ENCODE peak calls at places on chromosome 22, in seven cellular contexts. One of them, this sample, is unnamed.

GRCh38 chr22:38199826-38200559 is 1.8 kb upstream of the MAFF start:
- DNase-seq in trophoblast cell: no peak
- DNase-seq in H1: no peak
- DNase-seq in mesenchymal stem cell: no peak
- DNase-seq in H9: no peak
- DNase-seq in neuronal stem cell: no peak
- DNase-seq in IMR-90: no peak
- DNase-seq in this sample: no peak

GRCh38 chr22:37569921-37570660 is 9.8 kb downstream of the LGALS2 start:
- DNase-seq in H1: no peak
- DNase-seq in IMR-90: no peak
- DNase-seq in neuronal stem cell: no peak
- DNase-seq in mesenchymal stem cell: no peak
- DNase-seq in H9: peak
- DNase-seq in trophoblast cell: no peak
- DNase-seq in this sample: peak

GRCh38 chr22:48703265-48703941 is 1124.3 kb downstream of the BRD1 start:
- DNase-seq in trophoblast cell: no peak
- DNase-seq in neuronal stem cell: no peak
- DNase-seq in mesenchymal stem cell: no peak
- DNase-seq in IMR-90: no peak
- DNase-seq in H9: no peak
- DNase-seq in H1: no peak
- DNase-seq in this sample: no peak

GRCh38 chr22:23227380-23227779 is 47.1 kb downstream of the BCR start:
- DNase-seq in IMR-90: no peak
- DNase-seq in H1: no peak
- DNase-seq in trophoblast cell: no peak
- DNase-seq in neuronal stem cell: no peak
- DNase-seq in H9: no peak
- DNase-seq in mesenchymal stem cell: no peak
- DNase-seq in this sample: no peak

GRCh38 chr22:39300198-39300830 is 19.1 kb downstream of the RPL3 start:
- DNase-seq in H1: no peak
- DNase-seq in IMR-90: no peak
- DNase-seq in neuronal stem cell: no peak
- DNase-seq in trophoblast cell: peak
- DNase-seq in H9: no peak
- DNase-seq in mesenchymal stem cell: peak
- DNase-seq in this sample: peak

GRCh38 chr22:16601437-16602223 is 9.0 kb upstream of the CCT8L2 start:
- DNase-seq in H1: no peak
- DNase-seq in IMR-90: no peak
- DNase-seq in mesenchymal stem cell: no peak
- DNase-seq in trophoblast cell: peak
- DNase-seq in neuronal stem cell: no peak
- DNase-seq in H9: no peak
- DNase-seq in this sample: no peak

GRCh38 chr22:31806751-31807150 is 52.9 kb downstream of the DEPDC5 start:
- DNase-seq in neuronal stem cell: no peak
- DNase-seq in H1: no peak
- DNase-seq in IMR-90: no peak
- DNase-seq in H9: no peak
- DNase-seq in mesenchymal stem cell: no peak
- DNase-seq in trophoblast cell: peak
- DNase-seq in this sample: no peak

GRCh38 chr22:19760652-19761002 is at the start of gene TBX1:
- DNase-seq in H9: no peak
- DNase-seq in IMR-90: no peak
- DNase-seq in neuronal stem cell: no peak
- DNase-seq in H1: no peak
- DNase-seq in mesenchymal stem cell: no peak
- DNase-seq in trophoblast cell: no peak
- DNase-seq in this sample: no peak

GRCh38 chr22:35564975-35565867 is 24.6 kb downstream of the RASD2 start:
- DNase-seq in H1: no peak
- DNase-seq in IMR-90: peak
- DNase-seq in neuronal stem cell: no peak
- DNase-seq in trophoblast cell: no peak
- DNase-seq in mesenchymal stem cell: no peak
- DNase-seq in H9: no peak
- DNase-seq in this sample: no peak

GRCh38 chr22:37538590-37539357 is 19.6 kb upstream of the CARD10 start:
- DNase-seq in IMR-90: peak
- DNase-seq in trophoblast cell: peak
- DNase-seq in H9: peak
- DNase-seq in mesenchymal stem cell: peak
- DNase-seq in neuronal stem cell: peak
- DNase-seq in H1: peak
- DNase-seq in this sample: peak

GRCh38 chr22:47621253-47621652 is 858.8 kb downstream of the TBC1D22A start:
- DNase-seq in IMR-90: no peak
- DNase-seq in H9: no peak
- DNase-seq in H1: no peak
- DNase-seq in trophoblast cell: no peak
- DNase-seq in neuronal stem cell: no peak
- DNase-seq in mesenchymal stem cell: no peak
- DNase-seq in this sample: no peak

GRCh38 chr22:41178425-41178975 is 26.6 kb upstream of the L3MBTL2 start:
- DNase-seq in IMR-90: no peak
- DNase-seq in trophoblast cell: no peak
- DNase-seq in neuronal stem cell: no peak
- DNase-seq in mesenchymal stem cell: no peak
- DNase-seq in H1: no peak
- DNase-seq in H9: no peak
- DNase-seq in this sample: no peak

GRCh38 chr22:35543702-35544101 is 3.1 kb downstream of the RASD2 start:
- DNase-seq in H1: no peak
- DNase-seq in mesenchymal stem cell: no peak
- DNase-seq in IMR-90: no peak
- DNase-seq in trophoblast cell: no peak
- DNase-seq in H9: no peak
- DNase-seq in neuronal stem cell: no peak
- DNase-seq in this sample: no peak

GRCh38 chr22:19628038-19628776 is 86.1 kb upstream of the SEPTIN5 start:
- DNase-seq in H9: no peak
- DNase-seq in IMR-90: no peak
- DNase-seq in mesenchymal stem cell: no peak
- DNase-seq in H1: no peak
- DNase-seq in neuronal stem cell: no peak
- DNase-seq in trophoblast cell: no peak
- DNase-seq in this sample: no peak

GRCh38 chr22:17368727-17369552 is at the start of gene CECR2:
- DNase-seq in neuronal stem cell: peak
- DNase-seq in H9: peak
- DNase-seq in mesenchymal stem cell: peak
- DNase-seq in IMR-90: no peak
- DNase-seq in trophoblast cell: no peak
- DNase-seq in H1: peak
- DNase-seq in this sample: peak

GRCh38 chr22:19902245-19902699 is 39.3 kb upstream of the COMT start:
- DNase-seq in H1: no peak
- DNase-seq in neuronal stem cell: no peak
- DNase-seq in IMR-90: no peak
- DNase-seq in trophoblast cell: no peak
- DNase-seq in H9: peak
- DNase-seq in mesenchymal stem cell: no peak
- DNase-seq in this sample: no peak

GRCh38 chr22:49103314-49104052 is 724.2 kb downstream of the BRD1 start:
- DNase-seq in H1: no peak
- DNase-seq in IMR-90: no peak
- DNase-seq in trophoblast cell: no peak
- DNase-seq in neuronal stem cell: no peak
- DNase-seq in H9: no peak
- DNase-seq in mesenchymal stem cell: no peak
- DNase-seq in this sample: peak

GRCh38 chr22:50119768-50120251 is 30.0 kb downstream of the MOV10L1 start:
- DNase-seq in mesenchymal stem cell: peak
- DNase-seq in neuronal stem cell: no peak
- DNase-seq in trophoblast cell: no peak
- DNase-seq in IMR-90: peak
- DNase-seq in H9: no peak
- DNase-seq in H1: no peak
- DNase-seq in this sample: no peak

GRCh38 chr22:32836286-32836859 is 34.9 kb downstream of the TIMP3 start:
- DNase-seq in H9: no peak
- DNase-seq in neuronal stem cell: no peak
- DNase-seq in trophoblast cell: no peak
- DNase-seq in H1: no peak
- DNase-seq in IMR-90: peak
- DNase-seq in mesenchymal stem cell: no peak
- DNase-seq in this sample: peak

GRCh38 chr22:41127447-41127846 is 35.1 kb downstream of the EP300 start:
- DNase-seq in trophoblast cell: no peak
- DNase-seq in H9: no peak
- DNase-seq in mesenchymal stem cell: no peak
- DNase-seq in H1: no peak
- DNase-seq in neuronal stem cell: no peak
- DNase-seq in IMR-90: no peak
- DNase-seq in this sample: no peak

GRCh38 chr22:22855617-22856308 is 31.9 kb upstream of the IGLL5 start:
- DNase-seq in IMR-90: no peak
- DNase-seq in trophoblast cell: peak
- DNase-seq in H1: no peak
- DNase-seq in H9: peak
- DNase-seq in neuronal stem cell: no peak
- DNase-seq in mesenchymal stem cell: no peak
- DNase-seq in this sample: peak

GRCh38 chr22:46054091-46054877 is 77.3 kb upstream of the WNT7B start:
- DNase-seq in IMR-90: peak
- DNase-seq in H9: no peak
- DNase-seq in mesenchymal stem cell: no peak
- DNase-seq in neuronal stem cell: no peak
- DNase-seq in trophoblast cell: no peak
- DNase-seq in H1: no peak
- DNase-seq in this sample: no peak
- H2BK120ac ChIP-seq in IMR-90: peak
- H2BK120ac ChIP-seq in H9: no peak
- H2BK120ac ChIP-seq in mesenchymal stem cell: no peak
- H2BK120ac ChIP-seq in neuronal stem cell: no peak
- H2BK120ac ChIP-seq in trophoblast cell: no peak
- H2BK120ac ChIP-seq in H1: no peak
- H2BK120ac ChIP-seq in this sample: no peak

GRCh38 chr22:45855961-45856360 is 121.0 kb downstream of the WNT7B start:
- DNase-seq in neuronal stem cell: no peak
- DNase-seq in mesenchymal stem cell: no peak
- DNase-seq in IMR-90: no peak
- DNase-seq in H1: no peak
- DNase-seq in H9: no peak
- DNase-seq in trophoblast cell: no peak
- DNase-seq in this sample: no peak
- H2AK5ac ChIP-seq in neuronal stem cell: no peak
- H2AK5ac ChIP-seq in mesenchymal stem cell: no peak
- H2AK5ac ChIP-seq in IMR-90: no peak
- H2AK5ac ChIP-seq in H1: no peak
- H2AK5ac ChIP-seq in H9: no peak
- H2AK5ac ChIP-seq in trophoblast cell: no peak
- H2AK5ac ChIP-seq in this sample: no peak

GRCh38 chr22:29339381-29340235 is 24.1 kb upstream of the RASL10A start:
- DNase-seq in mesenchymal stem cell: no peak
- DNase-seq in IMR-90: no peak
- DNase-seq in neuronal stem cell: no peak
- DNase-seq in H9: no peak
- DNase-seq in H1: no peak
- DNase-seq in trophoblast cell: no peak
- DNase-seq in this sample: no peak
- H3K18ac ChIP-seq in mesenchymal stem cell: no peak
- H3K18ac ChIP-seq in IMR-90: no peak
- H3K18ac ChIP-seq in neuronal stem cell: no peak
- H3K18ac ChIP-seq in H9: no peak
- H3K18ac ChIP-seq in H1: no peak
- H3K18ac ChIP-seq in trophoblast cell: no peak
- H3K18ac ChIP-seq in this sample: no peak

DNA sequence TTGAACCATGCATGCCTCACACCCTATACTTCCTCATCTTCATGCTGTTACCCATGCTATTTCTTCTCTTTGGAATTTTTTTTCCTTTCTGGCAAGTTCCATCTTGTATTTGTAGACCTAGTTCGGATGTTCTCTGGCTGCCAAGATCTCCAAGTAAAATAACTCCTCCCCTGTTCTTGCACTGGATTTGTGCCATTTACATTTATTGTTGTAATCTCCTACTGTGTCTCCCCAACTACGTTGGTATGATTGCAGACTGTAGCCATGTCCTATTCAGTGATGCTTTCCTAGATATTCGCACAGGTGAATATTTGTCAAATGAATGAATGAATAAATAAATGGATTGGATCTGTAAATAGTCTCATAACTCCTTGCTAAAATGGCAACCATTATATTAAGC is 546.0 kb downstream of the MN1 start:
- DNase-seq in IMR-90: no peak
- DNase-seq in H1: no peak
- DNase-seq in neuronal stem cell: no peak
- DNase-seq in trophoblast cell: no peak
- DNase-seq in mesenchymal stem cell: no peak
- DNase-seq in H9: no peak
- DNase-seq in this sample: no peak
- H2BK120ac ChIP-seq in IMR-90: no peak
- H2BK120ac ChIP-seq in H1: no peak
- H2BK120ac ChIP-seq in neuronal stem cell: no peak
- H2BK120ac ChIP-seq in trophoblast cell: no peak
- H2BK120ac ChIP-seq in mesenchymal stem cell: no peak
- H2BK120ac ChIP-seq in H9: no peak
- H2BK120ac ChIP-seq in this sample: no peak

DNA sequence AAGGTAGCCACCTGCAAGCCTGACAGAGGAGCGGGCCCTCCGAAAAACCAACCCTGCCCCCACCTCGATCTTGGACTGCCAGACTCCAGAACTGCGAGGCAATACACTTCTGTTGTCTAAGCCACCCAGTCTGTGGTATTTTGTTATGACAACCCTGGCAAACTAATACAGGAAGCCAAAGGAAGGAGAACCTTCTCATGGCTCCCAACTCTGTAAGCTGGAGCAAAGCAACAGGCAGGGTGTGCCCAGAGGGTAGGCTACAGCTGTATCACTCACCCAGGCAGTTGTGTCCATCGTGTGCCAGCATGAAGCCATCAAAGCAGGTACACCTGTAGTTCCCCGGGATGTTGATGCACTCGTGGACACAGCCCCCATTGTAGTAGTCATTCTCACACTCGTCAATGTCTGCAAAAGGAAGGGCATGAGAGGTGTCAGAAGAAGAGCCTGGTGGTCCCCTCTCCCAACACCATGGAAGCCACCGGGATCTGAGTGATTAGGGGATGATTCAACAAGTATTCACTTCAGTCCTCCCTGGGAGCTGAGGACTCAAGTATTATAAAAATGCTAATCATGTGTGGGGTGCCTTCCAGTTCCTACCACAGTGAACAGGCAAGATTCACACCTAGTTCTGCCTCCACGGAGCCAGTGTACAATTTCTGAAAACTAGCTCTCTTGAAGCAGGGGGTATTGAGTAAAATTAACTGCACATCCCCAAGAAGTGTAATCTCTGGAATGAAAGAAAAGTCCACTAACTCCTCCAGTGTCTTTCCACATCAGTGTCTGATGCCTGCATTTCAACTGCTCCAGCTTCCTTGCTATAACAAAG is 23.3 kb downstream of the SCUBE1 start:
- DNase-seq in mesenchymal stem cell: no peak
- DNase-seq in H9: no peak
- DNase-seq in IMR-90: no peak
- DNase-seq in H1: no peak
- DNase-seq in trophoblast cell: peak
- DNase-seq in neuronal stem cell: no peak
- DNase-seq in this sample: no peak
- H2AK5ac ChIP-seq in mesenchymal stem cell: no peak
- H2AK5ac ChIP-seq in H9: no peak
- H2AK5ac ChIP-seq in IMR-90: no peak
- H2AK5ac ChIP-seq in H1: no peak
- H2AK5ac ChIP-seq in trophoblast cell: no peak
- H2AK5ac ChIP-seq in neuronal stem cell: no peak
- H2AK5ac ChIP-seq in this sample: no peak